ENCODE peak calls at places on chromosomes 4 and X, in eight cellular contexts. J, W, A, S, L, E, F and Z are unnamed samples.

GRCh38 chrX:1463581-1464281 is 11.0 kb upstream of the ASMTL start:
- DNase-seq in J (no peak), W (no peak), A (no peak), S (no peak), L (no peak), E (no peak), F (no peak), Z (no peak)

GRCh38 chrX:10833299-10834169 is 213.1 kb upstream of the MID1 start:
- DNase-seq in J (no peak), W (no peak), A (no peak), S (no peak), L (peak; percentile 15), E (no peak), F (no peak), Z (no peak)

GRCh38 chr4:184409911-184410692 is 64.2 kb downstream of the IRF2 start:
- DNase-seq in J (peak; percentile 35), W (peak; percentile 17), A (no peak), S (no peak), L (no peak), E (no peak), F (no peak), Z (peak; percentile 17)

GRCh38 chr4:151092488-151092887 is 6.9 kb upstream of the RPS3A start:
- DNase-seq in J (no peak), W (no peak), A (no peak), S (no peak), L (no peak), E (no peak), F (no peak), Z (no peak)

GRCh38 chr4:42750091-42750490 is 93.2 kb upstream of the ATP8A1 start:
- DNase-seq in J (peak; percentile 10), W (peak; percentile 24), A (peak; percentile 49), S (no peak), L (peak; percentile 35), E (peak; percentile 11), F (no peak), Z (peak; percentile 7)

GRCh38 chrX:68829594-68830485 is 1.0 kb downstream of the EFNB1 start:
- DNase-seq in J (no peak), W (no peak), A (peak; percentile 52), S (no peak), L (no peak), E (no peak), F (no peak), Z (no peak)

GRCh38 chrX:121103381-121103780 is 56.0 kb downstream of the GLUD2 start:
- DNase-seq in J (no peak), W (no peak), A (no peak), S (no peak), L (no peak), E (no peak), F (no peak), Z (no peak)

GRCh38 chr4:101693842-101694398 is 96.6 kb upstream of the BANK1 start:
- DNase-seq in J (peak; percentile 9), W (no peak), A (no peak), S (no peak), L (peak; percentile 68), E (no peak), F (no peak), Z (no peak)

GRCh38 chrX:112946227-112946626 is 105.6 kb upstream of the AMOT start:
- DNase-seq in J (no peak), W (no peak), A (no peak), S (no peak), L (no peak), E (no peak), F (no peak), Z (no peak)

GRCh38 chr4:74320559-74321118 is 12.4 kb downstream of the EPGN start:
- DNase-seq in J (peak; percentile 42), W (no peak), A (peak; percentile 60), S (no peak), L (peak; percentile 35), E (peak; percentile 67), F (no peak), Z (no peak)

GRCh38 chrX:15430584-15430983 is 46.4 kb upstream of the VEGFD start:
- DNase-seq in J (no peak), W (no peak), A (no peak), S (no peak), L (no peak), E (no peak), F (no peak), Z (no peak)

GRCh38 chr4:147772459-147772969 is 40.6 kb downstream of the ARHGAP10 start:
- DNase-seq in J (no peak), W (no peak), A (no peak), S (no peak), L (peak; percentile 11), E (no peak), F (no peak), Z (no peak)

GRCh38 chrX:119573840-119574393 is 446 bp upstream of the UBE2A start:
- DNase-seq in J (peak; percentile 20), W (no peak), A (peak; percentile 41), S (no peak), L (peak; percentile 35), E (peak; percentile 66), F (peak; percentile 53), Z (no peak)

GRCh38 chrX:46559062-46559461 is 13.8 kb upstream of the ZNF674 start:
- DNase-seq in J (no peak), W (no peak), A (no peak), S (no peak), L (no peak), E (peak; percentile 65), F (no peak), Z (no peak)

GRCh38 chrX:24682739-24683432 is 10.8 kb upstream of the POLA1 start:
- DNase-seq in J (no peak), W (no peak), A (no peak), S (no peak), L (no peak), E (no peak), F (no peak), Z (no peak)

GRCh38 chr4:1081689-1082040 is 31.7 kb downstream of the RNF212 start:
- DNase-seq in J (no peak), W (no peak), A (peak; percentile 20), S (no peak), L (no peak), E (no peak), F (no peak), Z (no peak)

GRCh38 chr4:130393246-130394041 is 1297.5 kb downstream of the C4orf33 start:
- DNase-seq in J (no peak), W (no peak), A (no peak), S (no peak), L (no peak), E (no peak), F (no peak), Z (no peak)

GRCh38 chr4:148395771-148396170 is 46.4 kb downstream of the NR3C2 start:
- DNase-seq in J (no peak), W (no peak), A (no peak), S (no peak), L (no peak), E (no peak), F (no peak), Z (no peak)

GRCh38 chr4:162952232-162952631 is 214.5 kb downstream of the NAF1 start:
- DNase-seq in J (no peak), W (no peak), A (no peak), S (no peak), L (no peak), E (no peak), F (no peak), Z (no peak)

GRCh38 chr4:90597927-90598326 is 470.7 kb downstream of the CCSER1 start:
- DNase-seq in J (no peak), W (no peak), A (no peak), S (no peak), L (no peak), E (no peak), F (no peak), Z (no peak)

GRCh38 chr4:81562093-81562492 is 90.4 kb upstream of the RASGEF1B start:
- DNase-seq in J (peak; percentile 32), W (no peak), A (no peak), S (no peak), L (no peak), E (no peak), F (no peak), Z (no peak)

GRCh38 chrX:39705299-39705698 is 392.5 kb downstream of the BCOR start:
- DNase-seq in J (no peak), W (no peak), A (no peak), S (no peak), L (peak; percentile 41), E (peak; percentile 24), F (peak; percentile 90), Z (no peak)

GRCh38 chr4:38160487-38161207 is 200.4 kb downstream of the PTTG2 start:
- DNase-seq in J (peak; percentile 81), W (peak; percentile 31), A (no peak), S (no peak), L (peak; percentile 66), E (peak; percentile 19), F (no peak), Z (peak; percentile 10)

GRCh38 chr4:163343604-163344146 is at the start of gene NPY5R:
- DNase-seq in J (no peak), W (no peak), A (no peak), S (peak; percentile 81), L (no peak), E (no peak), F (peak; percentile 41), Z (no peak)

GRCh38 chrX:5644786-5645185 is 583.9 kb downstream of the NLGN4X start:
- DNase-seq in J (no peak), W (no peak), A (no peak), S (no peak), L (peak; percentile 79), E (no peak), F (no peak), Z (no peak)

GRCh38 chr4:19319607-19320006 is 932.1 kb upstream of the SLIT2 start:
- DNase-seq in J (no peak), W (no peak), A (no peak), S (no peak), L (peak; percentile 91), E (no peak), F (no peak), Z (no peak)

GRCh38 chr4:130336585-130337217 is 1240.7 kb downstream of the C4orf33 start:
- DNase-seq in J (peak; percentile 9), W (no peak), A (peak; percentile 44), S (no peak), L (peak; percentile 33), E (no peak), F (no peak), Z (no peak)

GRCh38 chr4:110770353-110770752 is 147.5 kb upstream of the PITX2 start:
- DNase-seq in J (no peak), W (no peak), A (no peak), S (no peak), L (no peak), E (no peak), F (no peak), Z (no peak)

GRCh38 chr4:43339435-43339834 is 446.9 kb downstream of the GRXCR1 start:
- DNase-seq in J (no peak), W (no peak), A (no peak), S (no peak), L (no peak), E (no peak), F (no peak), Z (no peak)

GRCh38 chrX:105910563-105911105 is 88.3 kb downstream of the NRK start:
- DNase-seq in J (no peak), W (no peak), A (no peak), S (no peak), L (no peak), E (no peak), F (no peak), Z (no peak)

GRCh38 chrX:71870337-71871098 is 40.1 kb upstream of the NHSL2 start:
- DNase-seq in J (peak; percentile 7), W (no peak), A (peak; percentile 71), S (no peak), L (peak; percentile 18), E (peak; percentile 40), F (no peak), Z (no peak)

GRCh38 chr4:15158410-15159091 is 156.3 kb downstream of the CPEB2 start:
- DNase-seq in J (no peak), W (no peak), A (no peak), S (no peak), L (no peak), E (no peak), F (no peak), Z (no peak)

GRCh38 chrX:111168314-111168713 is 72.3 kb downstream of the PAK3 start:
- DNase-seq in J (no peak), W (no peak), A (no peak), S (no peak), L (peak; percentile 90), E (peak; percentile 63), F (no peak), Z (no peak)

GRCh38 chr4:84792366-84793301 is 173.9 kb downstream of the WDFY3 start:
- DNase-seq in J (no peak), W (no peak), A (no peak), S (no peak), L (no peak), E (no peak), F (no peak), Z (no peak)